ENCODE peak calls at places on chromosomes 1 and 21, in eight cellular contexts. U is heart left ventricle, V is gastrocnemius medialis, R is brain microvascular endothelial cell, B is spleen, E is hepatocyte, K is cardiac muscle cell, C is heart right ventricle. N is an unnamed sample.

GRCh38 chr1:86906419-86906818 is 7.5 kb downstream of the SELENOF start:
- DNase-seq in R (no peak), V (no peak), K (peak; percentile 40), U (no peak), B (no peak), E (peak; percentile 56), C (no peak), N (no peak)

GRCh38 chr1:39625462-39626273 is 13.8 kb downstream of the HEYL start:
- DNase-seq in U (peak; percentile 86), K (peak; percentile 97), C (peak; percentile 88), V (peak; percentile 79), E (peak; percentile 79), B (no peak), R (peak; percentile 76), N (no peak)

GRCh38 chr1:6819641-6820040 is 34.4 kb downstream of the CAMTA1 start:
- DNase-seq in B (no peak), U (no peak), V (no peak), E (no peak), R (no peak), K (peak; percentile 55), C (no peak), N (no peak)

GRCh38 chr1:201537028-201537427 is 1.9 kb upstream of the NAV1 start:
- DNase-seq in B (no peak), V (no peak), R (no peak), E (no peak), K (no peak), U (no peak), C (no peak), N (no peak)

GRCh38 chr1:89598450-89599331 is 34.2 kb upstream of the LRRC8C start:
- DNase-seq in K (peak; percentile 66), U (no peak), C (no peak), B (no peak), E (peak; percentile 33), V (no peak), R (peak; percentile 47), N (no peak)

GRCh38 chr1:203197625-203198024 is 11.1 kb upstream of the CHI3L1 start:
- DNase-seq in B (no peak), E (peak; percentile 45), V (no peak), C (no peak), R (peak; percentile 58), K (peak; percentile 88), U (no peak), N (no peak)

GRCh38 chr1:11684070-11684469 is 3.1 kb upstream of the MAD2L2 start:
- DNase-seq in V (no peak), K (no peak), R (no peak), B (no peak), C (no peak), E (no peak), U (no peak), N (no peak)

GRCh38 chr1:14945132-14946010 is 208.2 kb upstream of the TMEM51 start:
- DNase-seq in V (no peak), B (no peak), U (peak; percentile 49), E (peak; percentile 75), R (peak; percentile 67), K (peak; percentile 88), C (peak; percentile 41), N (peak; percentile 78)

GRCh38 chr1:83761084-83761760 is 237.7 kb downstream of the TTLL7 start:
- DNase-seq in E (no peak), B (peak; percentile 84), V (no peak), K (no peak), U (no peak), C (no peak), R (no peak), N (peak; percentile 45)

GRCh38 chr1:54538538-54538937 is 9.5 kb upstream of the ACOT11 start:
- DNase-seq in K (no peak), E (no peak), V (no peak), B (no peak), C (no peak), R (no peak), U (no peak), N (no peak)

DNA sequence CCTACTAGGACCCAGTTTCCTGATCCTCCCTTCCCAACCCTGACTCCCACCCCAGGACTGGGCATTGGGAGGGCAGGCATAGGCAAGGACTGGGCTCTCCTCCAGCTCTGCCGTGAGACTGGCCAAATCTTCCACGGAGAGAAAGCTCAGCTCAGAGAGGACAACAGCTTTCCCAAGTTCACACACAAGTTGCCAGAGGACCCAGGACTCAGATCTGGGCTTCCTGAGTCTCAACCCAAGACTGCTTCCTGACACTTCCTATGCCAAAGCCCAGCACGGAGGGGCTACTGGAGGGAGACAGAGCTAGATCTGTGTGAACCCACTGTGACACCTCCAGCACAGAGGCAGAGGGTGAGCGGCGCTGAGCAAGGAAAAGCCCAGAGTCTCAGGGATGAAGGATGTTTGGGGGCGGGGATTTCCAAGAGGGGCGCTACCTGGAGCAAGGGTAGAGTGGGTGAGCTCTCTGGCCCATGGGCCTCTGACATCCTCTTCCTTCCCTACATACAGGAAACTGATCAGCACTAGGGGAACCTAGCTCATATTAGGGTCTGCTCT is 7.1 kb downstream of the PDZK1IP1 start:
- DNase-seq in C (no peak), B (peak; percentile 55), K (no peak), U (no peak), R (no peak), V (no peak), E (no peak), N (no peak)
- H3K4me3 ChIP-seq in C (no peak overlapping the region), B (no peak overlapping the region), K (no peak overlapping the region), U (no peak overlapping the region), R (no peak overlapping the region), V (no peak overlapping the region), E (no peak overlapping the region), N (no peak overlapping the region)

GRCh38 chr21:33300701-33301631 is 23.8 kb upstream of the IFNAR1 start:
- DNase-seq in U (peak; percentile 33), B (peak; percentile 85), E (no peak), C (no peak), R (no peak), K (peak; percentile 11), V (no peak), N (no peak)

GRCh38 chr21:33305344-33305671 is 19.5 kb upstream of the IFNAR1 start:
- DNase-seq in V (no peak), U (no peak), C (no peak), B (no peak), E (no peak), K (no peak), R (no peak), N (no peak)

GRCh38 chr21:33301632-33302002 is 23.2 kb upstream of the IFNAR1 start:
- DNase-seq in R (no peak), U (no peak), K (no peak), V (no peak), E (no peak), B (no peak), C (no peak), N (no peak)

GRCh38 chr21:33302055-33302454 is 22.7 kb upstream of the IFNAR1 start:
- DNase-seq in R (no peak), C (no peak), V (no peak), E (no peak), U (no peak), B (no peak), K (no peak), N (no peak)

GRCh38 chr21:33302796-33303195 is 22.0 kb upstream of the IFNAR1 start:
- DNase-seq in R (no peak), B (no peak), K (no peak), U (no peak), V (no peak), C (no peak), E (no peak), N (peak; percentile 43)
- TF ChIP-seq CTCF in R (peak; percentile 20), B (no peak), K (no peak), U (no peak), V (no peak), C (no peak), E (no peak), N (peak; percentile 49)

DNA sequence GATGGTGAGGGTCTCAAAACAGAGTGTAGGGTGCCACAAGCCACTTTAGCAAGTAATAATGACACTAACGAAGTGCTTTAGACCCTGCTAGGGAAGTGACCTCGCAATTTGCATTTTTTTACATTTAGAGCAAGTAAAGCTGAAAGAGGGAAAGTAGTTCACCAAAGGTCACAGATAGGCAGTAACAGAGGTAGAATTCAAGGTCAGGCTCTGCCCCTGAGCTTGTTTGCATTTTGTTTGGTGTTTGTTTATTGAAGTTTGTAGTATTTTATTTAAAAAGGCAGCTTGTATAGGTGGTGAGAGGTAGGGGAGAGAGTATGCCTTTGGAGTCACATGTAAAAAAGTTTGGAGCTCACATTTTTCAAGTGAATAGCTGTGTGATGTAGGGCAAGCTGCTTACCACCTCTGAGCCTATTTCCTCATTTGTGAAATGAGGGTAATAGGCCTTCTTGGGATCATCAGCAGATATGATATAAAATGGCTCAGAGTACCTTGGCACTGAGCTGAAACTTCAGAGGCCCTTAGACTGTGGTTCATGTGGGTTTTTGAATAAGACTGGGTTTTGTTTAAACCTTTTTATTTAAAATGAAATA is 142.5 kb downstream of the TRABD2B start:
- DNase-seq in B (no peak), E (no peak), C (no peak), K (no peak), R (no peak), U (no peak), V (no peak), N (no peak)
- H3K27ac ChIP-seq in B (no peak overlapping the region), E (no peak overlapping the region), C (no peak overlapping the region), K (no peak overlapping the region), R (no peak overlapping the region), U (no peak overlapping the region), V (no peak overlapping the region), N (no peak overlapping the region)

GRCh38 chr1:222898191-222898527 is 83.3 kb downstream of the DISP1 start:
- DNase-seq in K (no peak), R (no peak), B (no peak), C (no peak), U (no peak), E (no peak), V (no peak), N (no peak)

GRCh38 chr1:222897527-222898190 is 82.8 kb downstream of the DISP1 start:
- DNase-seq in R (no peak), V (no peak), U (no peak), C (no peak), K (peak; percentile 34), E (no peak), B (no peak), N (no peak)

GRCh38 chr1:222893255-222893654 is 78.4 kb downstream of the DISP1 start:
- DNase-seq in U (no peak), C (peak; percentile 10), K (no peak), E (no peak), B (no peak), R (no peak), V (peak; percentile 90), N (no peak)

GRCh38 chr1:222894331-222894730 is 79.5 kb downstream of the DISP1 start:
- DNase-seq in K (no peak), B (no peak), C (no peak), U (no peak), R (no peak), E (no peak), V (no peak), N (no peak)

DNA sequence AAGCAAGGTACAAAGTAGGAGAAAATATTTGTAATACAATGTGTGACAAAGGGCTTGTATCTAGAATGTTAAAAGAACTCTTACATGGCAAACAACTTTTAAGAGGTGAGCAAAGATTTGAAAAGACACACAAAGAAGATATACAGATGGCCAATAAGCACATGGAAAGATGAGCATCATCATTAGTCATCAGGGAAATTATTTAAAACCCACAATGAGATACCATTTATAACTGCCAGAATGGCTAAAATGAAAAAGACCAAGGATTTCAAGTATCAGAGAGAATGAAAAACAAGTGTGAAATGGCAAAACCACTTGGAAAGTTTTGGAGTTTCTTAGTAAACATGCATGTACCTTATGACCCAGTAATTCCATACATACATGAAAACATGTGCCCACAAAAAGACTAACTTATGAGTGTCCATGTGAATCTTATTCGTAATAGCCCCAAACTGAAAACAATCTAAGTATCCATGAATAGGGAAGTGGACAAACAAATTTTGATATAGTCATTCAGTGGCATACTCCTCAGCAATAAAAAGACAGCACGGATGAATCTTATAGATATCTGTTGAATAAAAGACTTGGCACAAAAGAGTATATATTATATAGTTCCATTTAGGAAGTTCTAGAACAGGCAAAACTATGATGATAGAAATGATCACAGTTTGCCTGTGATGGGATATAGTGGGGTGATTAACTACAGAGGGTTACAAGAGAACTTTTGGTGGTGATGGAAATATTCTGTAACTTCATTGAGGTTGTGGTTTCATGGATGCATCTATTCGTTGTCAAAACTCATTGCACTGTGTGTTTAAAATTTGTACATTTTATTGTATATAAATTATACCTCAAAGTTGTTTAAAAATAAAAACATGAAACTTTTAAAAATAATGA is 82.0 kb downstream of the DISP1 start:
- DNase-seq in V (no peak), C (no peak), R (no peak), B (no peak), U (no peak), K (peak; percentile 44), E (no peak), N (no peak)
- H3K4me3 ChIP-seq in V (peak overlapping the region; percentile 36), C (peak overlapping the region; percentile 43), R (no peak overlapping the region), B (no peak overlapping the region), U (peak overlapping the region; percentile 38), K (no peak overlapping the region), E (no peak overlapping the region), N (no peak overlapping the region)